ENCODE peak calls at places on chromosomes 1 and 21, in eight cellular contexts. G, T, E, Q, K, L, X and N are unnamed samples.

GRCh38 chr1:62237950-62238374 is 43.3 kb downstream of the L1TD1 start:
- DNase-seq in G (no peak), T (no peak), E (no peak), Q (no peak), K (no peak), L (no peak), X (no peak), N (no peak)

GRCh38 chr1:237814319-237814924 is 76.3 kb downstream of the ZP4 start:
- DNase-seq in G (no peak), T (no peak), E (peak), Q (no peak), K (no peak), L (no peak), X (no peak), N (no peak)

GRCh38 chr1:6547301-6547700 is 7.0 kb downstream of the NOL9 start:
- DNase-seq in G (no peak), T (no peak), E (no peak), Q (no peak), K (peak), L (no peak), X (no peak), N (no peak)

GRCh38 chr1:226082959-226083302 is 20.4 kb downstream of the H3-3A start:
- DNase-seq in G (no peak), T (no peak), E (peak), Q (peak), K (peak), L (peak), X (peak), N (peak)

GRCh38 chr21:35649186-35649585 is 411.1 kb downstream of the SETD4 start:
- DNase-seq in G (peak), T (no peak), E (no peak), Q (no peak), K (no peak), L (no peak), X (no peak), N (no peak)

GRCh38 chr1:23208527-23208926 is 8.8 kb downstream of the HTR1D start:
- DNase-seq in G (no peak), T (no peak), E (no peak), Q (no peak), K (no peak), L (no peak), X (no peak), N (no peak)

GRCh38 chr1:1020000-1020404 is at the start of gene AGRN:
- DNase-seq in G (no peak), T (no peak), E (no peak), Q (no peak), K (peak), L (no peak), X (no peak), N (no peak)

GRCh38 chr1:232204269-232204668 is 425.7 kb downstream of the SIPA1L2 start:
- DNase-seq in G (no peak), T (no peak), E (no peak), Q (no peak), K (no peak), L (no peak), X (no peak), N (no peak)

GRCh38 chr1:92882817-92883216 is 51.0 kb downstream of the RPL5 start:
- DNase-seq in G (no peak), T (no peak), E (no peak), Q (no peak), K (no peak), L (no peak), X (no peak), N (no peak)

GRCh38 chr21:42653492-42654061 is at the start of gene PDE9A:
- DNase-seq in G (no peak), T (peak), E (no peak), Q (peak), K (peak), L (peak), X (no peak), N (peak)

GRCh38 chr1:15639262-15639661 is 22.0 kb downstream of the DDI2 start:
- DNase-seq in G (no peak), T (no peak), E (no peak), Q (no peak), K (no peak), L (no peak), X (no peak), N (no peak)

GRCh38 chr1:240827786-240828185 is 215.8 kb upstream of the GREM2 start:
- DNase-seq in G (no peak), T (no peak), E (no peak), Q (no peak), K (no peak), L (no peak), X (no peak), N (no peak)

GRCh38 chr1:158177705-158178450 is 2.8 kb upstream of the CD1D start:
- DNase-seq in G (peak), T (peak), E (peak), Q (peak), K (peak), L (peak), X (peak), N (peak)

GRCh38 chr1:202698276-202698675 is 12.0 kb downstream of the SYT2 start:
- DNase-seq in G (no peak), T (no peak), E (no peak), Q (no peak), K (no peak), L (no peak), X (no peak), N (no peak)

GRCh38 chr21:37071561-37072238 is 1.2 kb downstream of the PIGP start:
- DNase-seq in G (peak), T (peak), E (peak), Q (peak), K (no peak), L (peak), X (peak), N (peak)

GRCh38 chr1:33219886-33220661 is 36.2 kb upstream of the ZNF362 start:
- DNase-seq in G (peak), T (no peak), E (no peak), Q (no peak), K (no peak), L (no peak), X (no peak), N (no peak)

GRCh38 chr1:87329756-87330200 is 1.1 kb downstream of the LMO4 start:
- DNase-seq in G (no peak), T (no peak), E (no peak), Q (no peak), K (no peak), L (no peak), X (no peak), N (no peak)

GRCh38 chr21:35266546-35266945 is 217.4 kb upstream of the RUNX1 start:
- DNase-seq in G (no peak), T (no peak), E (no peak), Q (no peak), K (no peak), L (no peak), X (no peak), N (no peak)

GRCh38 chr1:27152829-27153548 is 1.9 kb downstream of the SLC9A1 start:
- DNase-seq in G (peak), T (no peak), E (no peak), Q (no peak), K (no peak), L (no peak), X (no peak), N (no peak)

GRCh38 chr1:185440877-185441276 is 123.8 kb upstream of the IVNS1ABP start:
- DNase-seq in G (no peak), T (no peak), E (peak), Q (no peak), K (no peak), L (no peak), X (no peak), N (no peak)

GRCh38 chr1:62175568-62176179 is 19.0 kb upstream of the L1TD1 start:
- DNase-seq in G (peak), T (peak), E (peak), Q (no peak), K (no peak), L (no peak), X (no peak), N (no peak)

GRCh38 chr1:199460933-199461332 is 566.6 kb upstream of the NR5A2 start:
- DNase-seq in G (no peak), T (no peak), E (no peak), Q (no peak), K (no peak), L (no peak), X (no peak), N (no peak)

GRCh38 chr1:36366091-36366661 is 19.5 kb downstream of the STK40 start:
- DNase-seq in G (no peak), T (no peak), E (no peak), Q (peak), K (peak), L (peak), X (peak), N (no peak)

GRCh38 chr1:11648732-11649158 is 5.5 kb downstream of the FBXO2 start:
- DNase-seq in G (peak), T (peak), E (no peak), Q (peak), K (no peak), L (no peak), X (no peak), N (no peak)

GRCh38 chr1:116311756-116312691 is 61.0 kb upstream of the ATP1A1 start:
- DNase-seq in G (peak), T (peak), E (no peak), Q (peak), K (no peak), L (no peak), X (no peak), N (no peak)

GRCh38 chr1:115465802-115466363 is 127.8 kb upstream of the NGF start:
- DNase-seq in G (no peak), T (no peak), E (no peak), Q (no peak), K (no peak), L (no peak), X (no peak), N (no peak)

GRCh38 chr1:225850370-225850769 is 31.8 kb downstream of the TMEM63A start:
- DNase-seq in G (no peak), T (no peak), E (no peak), Q (no peak), K (no peak), L (peak), X (no peak), N (no peak)

GRCh38 chr1:32748348-32748747 is 45.8 kb upstream of the SYNC start:
- DNase-seq in G (no peak), T (no peak), E (no peak), Q (no peak), K (no peak), L (no peak), X (no peak), N (no peak)

GRCh38 chr1:186605762-186606350 is 74.4 kb downstream of the PTGS2 start:
- DNase-seq in G (peak), T (peak), E (peak), Q (peak), K (no peak), L (no peak), X (no peak), N (peak)

GRCh38 chr1:30466610-30467009 is 256.8 kb downstream of the MATN1 start:
- DNase-seq in G (no peak), T (no peak), E (no peak), Q (no peak), K (no peak), L (no peak), X (no peak), N (no peak)

GRCh38 chr1:91578320-91579109 is 77.9 kb downstream of the CDC7 start:
- DNase-seq in G (no peak), T (no peak), E (no peak), Q (no peak), K (no peak), L (no peak), X (no peak), N (no peak)

GRCh38 chr1:17558541-17558940 is 19.0 kb downstream of the ARHGEF10L start:
- DNase-seq in G (no peak), T (no peak), E (no peak), Q (no peak), K (no peak), L (no peak), X (no peak), N (no peak)

GRCh38 chr1:105544475-105544874 is 1512.0 kb upstream of the PRMT6 start:
- DNase-seq in G (no peak), T (no peak), E (no peak), Q (no peak), K (no peak), L (no peak), X (no peak), N (no peak)

GRCh38 chr1:219066631-219067349 is 106.9 kb upstream of the LYPLAL1 start:
- DNase-seq in G (peak), T (no peak), E (peak), Q (no peak), K (no peak), L (no peak), X (no peak), N (no peak)

GRCh38 chr1:8139383-8139782 is 113.3 kb upstream of the ERRFI1 start:
- DNase-seq in G (no peak), T (no peak), E (no peak), Q (no peak), K (no peak), L (no peak), X (no peak), N (no peak)

GRCh38 chr1:8139941-8140340 is 113.8 kb upstream of the ERRFI1 start:
- DNase-seq in G (no peak), T (no peak), E (no peak), Q (no peak), K (no peak), L (no peak), X (no peak), N (no peak)

GRCh38 chr1:8136766-8137165 is 110.7 kb upstream of the ERRFI1 start:
- DNase-seq in G (no peak), T (no peak), E (no peak), Q (no peak), K (no peak), L (no peak), X (no peak), N (no peak)

GRCh38 chr1:8138673-8139072 is 112.6 kb upstream of the ERRFI1 start:
- DNase-seq in G (no peak), T (no peak), E (no peak), Q (no peak), K (no peak), L (no peak), X (no peak), N (no peak)

DNA sequence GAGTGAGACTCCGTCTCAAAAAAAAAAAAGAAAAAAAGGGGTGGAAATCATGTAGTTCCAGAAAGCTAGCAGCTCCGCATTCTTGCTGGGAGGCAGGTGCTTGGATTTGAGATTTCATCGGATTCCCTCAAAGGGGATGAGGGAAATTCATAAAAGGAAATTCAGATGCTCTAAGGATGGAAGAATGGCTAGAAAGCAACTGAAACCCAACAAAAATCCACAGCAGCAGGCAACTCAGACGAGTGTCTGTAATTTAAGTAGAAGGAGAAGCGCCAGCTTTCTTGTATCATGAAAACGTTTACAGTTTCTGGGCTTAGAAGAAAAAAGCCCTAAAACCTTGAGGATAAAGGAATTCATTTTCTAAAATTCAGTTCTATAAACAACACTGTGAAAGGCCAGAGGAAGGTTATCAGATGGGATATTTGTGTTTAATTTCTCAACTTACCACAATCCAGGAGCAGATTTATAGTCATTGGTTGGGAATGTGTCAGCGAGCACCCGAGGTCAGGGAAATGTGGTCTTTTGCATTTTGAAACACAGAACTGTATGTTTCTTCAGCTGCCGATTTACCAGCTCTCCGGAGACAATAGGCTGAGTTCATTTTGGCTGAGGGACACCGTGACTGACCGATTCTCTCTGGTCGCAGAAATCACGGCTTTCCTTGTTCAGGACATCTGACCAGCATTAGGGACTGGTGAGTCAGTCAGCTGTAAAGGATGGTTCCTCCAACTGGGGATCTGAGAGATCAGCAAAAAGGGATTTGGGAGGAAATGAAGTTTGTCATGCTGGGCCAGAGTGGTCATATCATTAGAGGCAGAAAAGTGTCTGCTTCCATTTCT is 111.5 kb upstream of the ERRFI1 start:
- DNase-seq in G (peak), T (no peak), E (no peak), Q (no peak), K (no peak), L (peak), X (no peak), N (no peak)
- H3K27ac ChIP-seq in G (peak), T (peak), E (peak), Q (peak), K (peak), L (peak), X (peak), N (peak)

DNA sequence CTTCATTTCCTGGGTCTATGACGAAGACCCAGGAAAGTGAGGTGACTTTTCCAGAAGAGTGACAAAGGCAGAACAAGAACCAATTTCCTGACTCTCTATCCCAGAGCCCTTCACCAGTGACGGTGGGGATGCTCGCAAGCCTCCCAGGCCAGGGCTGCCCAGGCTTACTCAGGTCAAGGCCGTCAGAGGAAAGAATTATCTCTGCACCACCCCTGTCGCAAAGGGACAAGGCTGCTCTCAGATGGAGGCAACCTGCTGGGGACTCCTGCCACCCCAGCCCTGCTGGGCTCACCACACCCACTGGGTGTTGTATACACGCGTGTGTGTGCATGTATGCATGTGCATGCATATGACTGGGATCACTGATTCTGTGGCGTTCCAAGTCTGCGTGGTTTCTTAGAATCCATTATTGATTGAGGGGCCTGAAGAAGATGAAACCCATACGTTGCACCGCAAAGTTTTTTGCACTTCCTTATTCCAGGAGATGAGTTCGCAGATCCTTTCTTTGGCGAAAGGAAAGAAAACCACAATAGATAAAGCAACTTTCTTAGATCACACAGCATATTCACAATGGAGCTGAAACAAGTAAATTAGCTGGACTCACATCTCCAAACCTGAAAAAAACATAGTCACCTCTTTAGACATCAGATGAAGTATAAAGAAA is 255.8 kb downstream of the RHOU start:
- DNase-seq in G (no peak), T (no peak), E (no peak), Q (no peak), K (peak), L (no peak), X (no peak), N (no peak)
- H3K27ac ChIP-seq in G (no peak), T (peak), E (no peak), Q (peak), K (peak), L (no peak), X (peak), N (peak)

DNA sequence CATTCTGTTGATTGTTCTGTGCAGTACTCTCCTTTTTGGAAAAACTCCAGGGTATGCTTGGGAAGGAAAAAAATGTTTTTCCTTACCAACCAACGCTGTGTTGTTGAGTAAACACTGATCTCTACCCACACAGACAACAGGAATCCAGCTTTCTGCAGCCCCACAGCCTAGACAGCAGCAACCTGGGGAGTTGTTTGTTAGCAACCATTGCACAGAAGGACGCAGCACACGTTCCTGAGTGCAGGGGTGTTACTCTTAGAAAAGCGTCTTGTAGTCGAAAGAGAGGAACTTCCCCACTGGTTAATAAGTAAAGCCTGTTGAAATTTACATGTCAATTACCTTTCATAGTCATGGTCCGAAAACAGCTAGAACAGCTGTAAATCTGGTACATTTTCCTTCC is 56.6 kb downstream of the SMYD2 start:
- DNase-seq in G (no peak), T (no peak), E (peak), Q (no peak), K (no peak), L (no peak), X (no peak), N (no peak)
- H3K27ac ChIP-seq in G (no peak), T (no peak), E (no peak), Q (peak), K (peak), L (no peak), X (peak), N (no peak)

DNA sequence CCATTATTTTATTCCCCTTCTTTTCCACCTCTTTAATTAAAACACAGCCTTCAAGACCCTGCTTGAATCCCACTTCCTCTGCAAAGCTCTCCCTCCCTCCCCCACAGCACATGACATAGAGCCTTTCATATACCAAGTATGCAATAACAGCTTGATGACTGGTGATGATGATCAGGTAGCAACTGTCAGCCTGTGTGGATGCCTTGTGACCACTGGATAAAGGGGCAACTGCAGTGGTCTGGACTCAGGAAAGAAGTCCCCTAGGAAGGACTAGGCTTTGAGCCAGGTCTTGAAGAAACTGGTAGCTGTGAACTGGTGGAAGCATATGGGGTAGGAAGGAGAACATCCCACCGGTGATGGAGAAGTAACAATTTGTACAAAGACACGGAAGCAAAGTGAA is 53.8 kb upstream of the PRDX6 start:
- DNase-seq in G (no peak), T (no peak), E (no peak), Q (no peak), K (no peak), L (no peak), X (no peak), N (no peak)
- H3K27ac ChIP-seq in G (no peak), T (no peak), E (no peak), Q (no peak), K (no peak), L (no peak), X (no peak), N (no peak)

GRCh38 chr1:243726792-243727502 is 123.1 kb downstream of the AKT3 start:
- DNase-seq in G (no peak), T (no peak), E (no peak), Q (no peak), K (no peak), L (no peak), X (no peak), N (no peak)
- H3K27ac ChIP-seq in G (no peak), T (no peak), E (no peak), Q (peak), K (no peak), L (no peak), X (no peak), N (no peak)

DNA sequence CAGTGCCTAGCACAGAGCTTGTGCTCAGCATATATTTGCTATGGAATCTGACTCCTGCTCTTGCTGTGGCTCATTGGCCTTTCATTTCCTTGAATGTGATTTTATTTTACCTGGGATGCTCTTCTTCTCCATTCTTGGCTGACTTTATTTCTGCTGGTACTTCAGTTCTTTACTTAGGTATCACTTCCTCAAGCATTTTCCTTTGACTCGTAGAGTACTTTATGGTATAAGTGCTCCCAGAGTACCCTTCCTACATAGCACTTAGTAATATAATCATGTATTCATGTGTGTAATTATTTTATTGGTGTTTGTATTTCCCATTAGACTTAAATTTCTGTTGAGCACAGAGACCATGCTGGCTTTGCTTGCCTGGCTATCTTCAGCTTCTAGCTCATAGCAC is 112.0 kb downstream of the NEK7 start:
- DNase-seq in G (no peak), T (no peak), E (no peak), Q (no peak), K (no peak), L (no peak), X (no peak), N (no peak)
- H3K27ac ChIP-seq in G (no peak), T (no peak), E (peak), Q (no peak), K (peak), L (no peak), X (peak), N (no peak)